ENCODE peak calls at places on chromosomes 3 and 15, in four cellular contexts. U is GM23338, V is H1, I is stomach. A is an unnamed sample.

GRCh38 chr3:11495948-11496557 is 147.7 kb downstream of the VGLL4 start:
- DNase-seq in U (peak; percentile 82), V (no peak), I (peak; percentile 51), A (no peak)

GRCh38 chr3:58693929-58694850 is 27.6 kb upstream of the FAM3D start:
- DNase-seq in V (no peak), I (no peak), U (no peak), A (no peak)

GRCh38 chr15:77571181-77571580 is 61.5 kb downstream of the LINGO1 start:
- DNase-seq in U (no peak), V (no peak), I (no peak), A (no peak)

GRCh38 chr15:66670698-66671580 is 31.1 kb upstream of the SMAD6 start:
- DNase-seq in U (peak; percentile 92), I (peak; percentile 90), V (peak; percentile 58), A (no peak)

GRCh38 chr3:29215948-29216347 is 64.9 kb upstream of the RBMS3 start:
- DNase-seq in U (no peak), V (no peak), I (no peak), A (no peak)

GRCh38 chr3:172606021-172606420 is 82.8 kb upstream of the TNFSF10 start:
- DNase-seq in I (no peak), U (no peak), V (no peak), A (no peak)

GRCh38 chr15:99403597-99403996 is 152.3 kb downstream of the LRRC28 start:
- DNase-seq in I (no peak), U (no peak), V (no peak), A (no peak)

GRCh38 chr15:48718646-48719045 is 73.1 kb upstream of the FBN1 start:
- DNase-seq in I (no peak), U (no peak), V (no peak), A (no peak)

GRCh38 chr15:26954403-26954802 is 16.6 kb upstream of the GABRG3 start:
- DNase-seq in U (no peak), I (no peak), V (no peak), A (no peak)

GRCh38 chr3:152688313-152688712 is 146.6 kb upstream of the P2RY1 start:
- DNase-seq in V (peak; percentile 5), I (no peak), U (no peak), A (no peak)

GRCh38 chr15:67465196-67465952 is 55.6 kb upstream of the C15orf61 start:
- DNase-seq in V (no peak), U (no peak), I (no peak), A (no peak)

GRCh38 chr3:144272715-144273114 is 301.1 kb downstream of the DIPK2A start:
- DNase-seq in I (no peak), U (peak; percentile 10), V (no peak), A (no peak)

GRCh38 chr3:125916376-125916978 is 52.5 kb upstream of the ROPN1B start:
- DNase-seq in I (peak; percentile 99), V (peak; percentile 84), U (peak; percentile 93), A (peak; percentile 99)

GRCh38 chr3:62373714-62374333 is 474 bp upstream of the FEZF2 start:
- DNase-seq in I (no peak), U (peak; percentile 26), V (no peak), A (no peak)

GRCh38 chr3:122299872-122300460 is 25.1 kb upstream of the CSTA start:
- DNase-seq in V (peak; percentile 5), U (peak; percentile 75), I (no peak), A (no peak)

GRCh38 chr3:189272500-189273119 is 100.8 kb downstream of the TPRG1 start:
- DNase-seq in I (no peak), U (peak; percentile 75), V (no peak), A (no peak)

GRCh38 chr3:161177996-161178395 is 43.1 kb upstream of the NMD3 start:
- DNase-seq in I (no peak), U (no peak), V (no peak), A (no peak)

GRCh38 chr3:119647177-119647576 is 13.2 kb downstream of the POPDC2 start:
- DNase-seq in U (no peak), V (no peak), I (no peak), A (no peak)

GRCh38 chr3:55765398-55765797 is 278.3 kb upstream of the WNT5A start:
- DNase-seq in V (no peak), I (no peak), U (no peak), A (no peak)

GRCh38 chr3:50229490-50229889 is 6.5 kb upstream of the GNAI2 start:
- DNase-seq in U (no peak), V (no peak), I (no peak), A (no peak)

GRCh38 chr3:33006571-33007286 is 55.3 kb downstream of the CCR4 start:
- DNase-seq in U (no peak), V (no peak), I (no peak), A (no peak)

GRCh38 chr15:25731411-25731810 is 131.7 kb downstream of the ATP10A start:
- DNase-seq in U (no peak), V (no peak), I (no peak), A (peak; percentile 16)

GRCh38 chr3:192571197-192571791 is 156.0 kb downstream of the FGF12 start:
- DNase-seq in U (no peak), I (peak; percentile 54), V (no peak), A (no peak)

GRCh38 chr3:52845157-52845556 is 10.3 kb upstream of the MUSTN1 start:
- DNase-seq in U (no peak), V (no peak), I (peak; percentile 68), A (peak; percentile 36)

GRCh38 chr3:143814358-143814968 is 33.8 kb downstream of the SLC9A9 start:
- DNase-seq in V (no peak), I (no peak), U (no peak), A (no peak)

GRCh38 chr15:66290518-66290917 is 2.9 kb upstream of the DIS3L start:
- DNase-seq in U (no peak), I (no peak), V (no peak), A (no peak)

GRCh38 chr3:38142959-38143358 is 4.5 kb downstream of the MYD88 start:
- DNase-seq in I (no peak), U (no peak), V (no peak), A (no peak)

GRCh38 chr15:40430271-40430805 is 10.4 kb upstream of the BAHD1 start:
- DNase-seq in V (no peak), U (peak; percentile 63), I (no peak), A (no peak)

GRCh38 chr15:38890194-38890593 is 325.6 kb upstream of the RASGRP1 start:
- DNase-seq in U (no peak), V (no peak), I (no peak), A (no peak)

GRCh38 chr3:69236808-69237707 is 114.7 kb upstream of the LMOD3 start:
- DNase-seq in V (no peak), U (peak; percentile 26), I (no peak), A (no peak)

GRCh38 chr15:80662756-80663553 is 32.2 kb upstream of the ABHD17C start:
- DNase-seq in V (no peak), U (peak; percentile 24), I (no peak), A (no peak)

GRCh38 chr3:75192065-75192658 is 472.0 kb upstream of the FRG2C start:
- DNase-seq in I (peak; percentile 28), V (no peak), U (peak; percentile 73), A (no peak)

GRCh38 chr3:50617911-50618481 is 1.0 kb downstream of the MAPKAPK3 start:
- DNase-seq in I (no peak), V (no peak), U (no peak), A (no peak)

GRCh38 chr3:157117875-157118654 is 41.9 kb downstream of the CCNL1 start:
- DNase-seq in V (no peak), I (no peak), U (no peak), A (no peak)

GRCh38 chr3:157115069-157116006 is 44.6 kb downstream of the CCNL1 start:
- DNase-seq in V (no peak), I (no peak), U (no peak), A (no peak)

GRCh38 chr3:157119369-157119951 is 40.5 kb downstream of the CCNL1 start:
- DNase-seq in V (no peak), U (no peak), I (no peak), A (no peak)

GRCh38 chr3:157113832-157114505 is 46.0 kb downstream of the CCNL1 start:
- DNase-seq in I (no peak), U (peak; percentile 42), V (no peak), A (no peak)

DNA sequence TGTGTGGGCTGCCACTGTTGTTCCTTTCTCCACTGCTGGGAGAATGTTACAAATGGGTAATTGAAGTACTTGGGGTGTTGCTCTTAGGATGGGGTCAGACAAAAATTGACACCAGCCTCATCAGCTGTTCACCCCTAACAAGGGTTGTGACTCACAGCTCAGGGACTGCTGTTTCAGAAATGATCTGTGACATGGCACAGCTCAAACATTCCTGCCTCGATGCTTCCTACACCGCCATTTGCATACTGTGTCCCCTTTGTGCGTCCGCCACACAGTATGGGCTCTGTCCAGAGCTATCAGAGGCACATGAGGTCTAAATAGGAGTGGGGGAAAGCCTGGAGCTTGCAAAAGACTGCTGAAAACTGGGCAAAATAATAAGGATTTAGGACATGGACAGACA is 43.9 kb downstream of the CCNL1 start:
- DNase-seq in V (no peak), I (no peak), U (no peak), A (no peak)
- H3K4me1 ChIP-seq in V (no peaks in the 10 kb centered on the region), I (peaks cover 28% of the 10 kb centered on the region), U (no peaks in the 10 kb centered on the region), A (no peaks in the 10 kb centered on the region)

DNA sequence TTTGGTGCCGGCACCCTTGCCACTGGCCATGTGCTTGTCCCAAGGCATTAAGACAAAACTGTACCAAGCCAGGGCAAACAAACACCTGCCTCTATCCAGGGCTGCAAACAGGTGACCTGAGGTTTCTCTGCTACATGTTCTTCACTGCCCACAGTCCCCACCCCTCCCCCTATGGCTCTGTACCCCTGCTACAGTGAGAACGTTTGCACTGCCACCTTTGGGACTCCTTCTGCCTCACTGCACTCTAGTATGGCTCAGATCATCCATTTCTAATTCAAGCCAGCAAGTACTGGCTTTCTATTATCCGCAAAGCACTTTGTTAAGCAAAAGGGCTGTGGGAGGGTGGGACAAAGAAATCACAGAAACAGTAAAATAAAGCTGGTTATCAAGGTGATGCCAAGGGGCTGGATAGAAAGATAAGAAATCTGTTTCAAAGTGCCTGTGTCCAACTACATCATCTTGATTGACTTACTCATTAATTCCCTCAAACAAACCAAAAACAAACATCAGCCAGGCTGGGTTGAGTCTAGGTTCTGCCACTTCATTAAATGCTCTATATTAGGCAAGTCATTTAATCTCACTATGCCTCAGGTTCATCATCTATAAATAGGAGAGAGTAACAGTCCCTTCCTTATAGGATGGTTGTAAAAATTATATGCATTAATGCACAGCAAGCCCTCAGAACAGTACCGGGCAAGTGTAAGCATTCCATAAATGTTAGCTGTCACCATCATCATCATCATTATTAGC is 95.3 kb downstream of the PDZRN3 start:
- DNase-seq in V (no peak), I (no peak), U (no peak), A (no peak)
- TF ChIP-seq POLR2AphosphoS5 in V (no peak), I (no peak), U (no peak), A (no peak)

GRCh38 chr15:74392902-74393301 is 25.5 kb upstream of the CYP11A1 start:
- DNase-seq in U (no peak), V (no peak), I (no peak), A (no peak)
- H3K4me1 ChIP-seq in U (no peaks in the 10 kb centered on the region), V (no peaks in the 10 kb centered on the region), I (peaks cover 34% of the 10 kb centered on the region), A (peaks cover 95% of the 10 kb centered on the region)

DNA sequence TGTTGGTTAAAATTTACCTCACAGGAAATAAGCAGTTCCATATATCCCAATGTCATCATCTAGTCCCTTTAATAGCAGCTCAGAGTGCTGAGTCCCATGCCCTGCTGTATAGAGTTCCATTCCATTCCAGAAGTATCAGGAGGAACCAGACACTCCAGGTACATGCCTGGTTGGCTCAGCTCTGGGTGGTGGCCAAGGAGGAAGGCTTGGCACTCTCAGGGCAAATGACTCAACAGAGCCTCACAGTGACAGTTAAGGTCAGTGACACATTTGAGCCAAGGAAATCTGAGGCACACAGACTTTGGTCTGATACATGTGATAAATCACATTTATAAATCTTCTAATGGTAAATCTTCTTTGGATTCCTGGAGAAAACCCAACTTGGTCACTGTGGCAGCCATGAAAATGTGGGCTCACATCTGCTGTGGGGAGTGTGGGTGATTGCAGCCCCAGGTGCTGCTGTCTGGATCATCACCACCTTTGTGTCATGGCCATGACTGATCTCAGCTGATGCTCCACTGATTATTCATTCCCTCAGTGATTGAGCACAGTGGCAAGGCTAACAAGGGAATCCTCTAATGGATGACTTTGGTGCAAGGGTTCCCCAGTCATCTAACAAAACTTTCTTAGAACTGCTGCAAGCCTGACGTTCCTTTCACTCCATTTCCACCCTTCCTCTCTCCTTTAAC is 9.3 kb downstream of the HHLA2 start:
- DNase-seq in U (no peak), I (peak; percentile 59), V (no peak), A (no peak)
- TF ChIP-seq POLR2AphosphoS5 in U (no peak), I (no peak), V (no peak), A (no peak)